ENCODE peak calls at places on chromosome 9, in seven cellular contexts. F is T47D, P is HCT116, O is SK-N-SH, G is K562, Q is GM12878, K is H1. L is an unnamed sample.
A peak's percentile ranks its signal among the peaks of the same experiment; 100 is the strongest.

GRCh38 chr9:129610193-129610472 is 10.8 kb downstream of the C9orf50 start:
- DNase-seq in K (no peak), P (no peak), Q (no peak), O (peak; percentile 77), G (no peak), F (no peak), L (no peak)

GRCh38 chr9:120877276-120878034 is 467 bp upstream of the PHF19 start:
- DNase-seq in O (peak; percentile 95), K (no peak), P (no peak), G (peak; percentile 98), Q (no peak), F (peak; percentile 83), L (peak; percentile 54)

GRCh38 chr9:106752581-106752980 is 110.4 kb upstream of the ZNF462 start:
- DNase-seq in F (no peak), K (no peak), O (no peak), Q (no peak), G (no peak), P (no peak), L (no peak)

GRCh38 chr9:125966959-125967711 is 220.0 kb downstream of the PBX3 start:
- DNase-seq in O (no peak), G (no peak), K (no peak), Q (no peak), F (no peak), P (no peak), L (no peak)

GRCh38 chr9:114258218-114258617 is 64.7 kb upstream of the ORM1 start:
- DNase-seq in K (no peak), F (no peak), Q (no peak), O (no peak), P (no peak), G (no peak), L (no peak)

GRCh38 chr9:87678650-87679355 is 47.1 kb upstream of the CTSL start:
- DNase-seq in Q (no peak), F (peak; percentile 70), O (peak; percentile 84), P (peak; percentile 55), G (peak; percentile 69), K (no peak), L (peak; percentile 64)

GRCh38 chr9:14314929-14315753 is 1.2 kb upstream of the NFIB start:
- DNase-seq in P (no peak), K (no peak), O (peak; percentile 91), F (peak; percentile 95), Q (no peak), G (peak; percentile 78), L (peak; percentile 38)

GRCh38 chr9:109467936-109468335 is 30.2 kb downstream of the PTPN3 start:
- DNase-seq in F (no peak), K (no peak), Q (no peak), P (no peak), O (no peak), G (no peak), L (no peak)

GRCh38 chr9:91151014-91151740 is 210.5 kb downstream of the AUH start:
- DNase-seq in P (no peak), O (no peak), G (no peak), F (no peak), K (no peak), Q (peak; percentile 72), L (no peak)

GRCh38 chr9:134620751-134621557 is 20.6 kb upstream of the COL5A1 start:
- DNase-seq in P (no peak), G (peak; percentile 14), F (no peak), Q (no peak), O (no peak), K (no peak), L (no peak)

GRCh38 chr9:70435948-70436347 is 21.5 kb upstream of the KLF9 start:
- DNase-seq in G (no peak), F (no peak), O (no peak), K (no peak), Q (no peak), P (no peak), L (no peak)

GRCh38 chr9:95772320-95773060 is 103.0 kb upstream of the ERCC6L2 start:
- DNase-seq in O (no peak), G (no peak), F (no peak), P (no peak), Q (no peak), K (peak; percentile 29), L (peak; percentile 49)

GRCh38 chr9:126777733-126778132 is 27.1 kb upstream of the ZBTB43 start:
- DNase-seq in G (no peak), Q (no peak), F (peak; percentile 61), O (no peak), K (peak; percentile 21), P (no peak), L (no peak)

GRCh38 chr9:71761938-71762353 is 6.4 kb downstream of the CEMIP2 start:
- DNase-seq in F (peak; percentile 24), G (peak; percentile 47), K (no peak), P (no peak), Q (no peak), O (no peak), L (no peak)

GRCh38 chr9:8736805-8737204 is 937.2 kb upstream of the DMAC1 start:
- DNase-seq in G (no peak), P (no peak), F (no peak), O (no peak), K (no peak), Q (no peak), L (no peak)

GRCh38 chr9:18071651-18072060 is 402.3 kb upstream of the ADAMTSL1 start:
- DNase-seq in P (no peak), K (no peak), F (no peak), G (no peak), O (no peak), Q (no peak), L (no peak)

GRCh38 chr9:18067553-18068120 is 406.3 kb upstream of the ADAMTSL1 start:
- DNase-seq in P (no peak), O (no peak), G (no peak), K (no peak), F (no peak), Q (no peak), L (no peak)

GRCh38 chr9:18077941-18078678 is 395.8 kb upstream of the ADAMTSL1 start:
- DNase-seq in O (no peak), G (no peak), F (no peak), Q (no peak), P (no peak), K (no peak), L (no peak)

GRCh38 chr9:18075253-18075977 is 398.5 kb upstream of the ADAMTSL1 start:
- DNase-seq in P (no peak), K (no peak), Q (no peak), G (no peak), F (peak; percentile 13), O (no peak), L (no peak)

GRCh38 chr9:18072967-18073366 is 401.0 kb upstream of the ADAMTSL1 start:
- DNase-seq in K (no peak), P (no peak), Q (no peak), G (no peak), O (no peak), F (no peak), L (no peak)
- TF ChIP-seq JUND in K (no peak), P (no peak), Q (no peak), G (no peak), O (no peak), F (no peak), L (no peak)

GRCh38 chr9:128231638-128232568 is 28.7 kb downstream of the DNM1 start:
- DNase-seq in O (no peak), Q (no peak), F (no peak), G (peak; percentile 58), K (no peak), P (no peak), L (no peak)
- TF ChIP-seq JUND in O (no peak), Q (no peak), F (no peak), G (peak; percentile 29), K (no peak), P (no peak), L (no peak)

DNA sequence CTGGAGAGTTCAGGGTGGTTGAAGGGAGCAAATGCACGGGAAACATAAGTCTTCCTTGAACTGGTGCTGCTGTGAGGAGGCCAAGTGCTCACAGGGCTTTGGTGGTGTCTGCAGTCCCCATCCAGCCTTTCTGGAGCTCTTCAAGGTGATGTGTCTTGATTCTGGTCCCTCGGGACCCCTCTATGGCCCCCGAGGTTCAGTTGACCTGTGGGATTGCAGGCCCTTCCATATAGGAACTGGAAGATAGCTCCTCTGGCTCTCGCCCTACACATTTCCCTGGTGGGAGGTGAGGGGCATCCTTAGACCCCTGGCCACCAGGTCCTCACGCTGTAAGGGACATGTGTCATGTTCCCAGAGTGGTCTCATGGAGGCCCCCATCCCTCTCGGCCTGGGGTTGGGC is 191.8 kb downstream of the GADD45G start:
- DNase-seq in F (no peak), Q (no peak), G (no peak), K (no peak), P (no peak), O (no peak), L (no peak)
- TF ChIP-seq JUND in F (no peak), Q (no peak), G (no peak), K (no peak), P (no peak), O (no peak), L (no peak)

GRCh38 chr9:4596165-4596922 is 65.8 kb upstream of the PLPP6 start:
- DNase-seq in P (no peak), O (no peak), F (no peak), Q (peak; percentile 5), K (no peak), G (no peak), L (no peak)
- TF ChIP-seq JUND in P (no peak), O (no peak), F (no peak), Q (no peak), K (no peak), G (no peak), L (no peak)

GRCh38 chr9:19976226-19976625 is 187.4 kb upstream of the SLC24A2 start:
- DNase-seq in O (no peak), K (no peak), F (no peak), P (no peak), G (no peak), Q (no peak), L (no peak)

GRCh38 chr9:19969721-19970120 is 180.9 kb upstream of the SLC24A2 start:
- DNase-seq in F (no peak), O (no peak), K (no peak), Q (no peak), G (no peak), P (no peak), L (no peak)

GRCh38 chr9:19975499-19975898 is 186.7 kb upstream of the SLC24A2 start:
- DNase-seq in F (no peak), Q (no peak), G (no peak), O (no peak), P (no peak), K (no peak), L (no peak)
- TF ChIP-seq JUND in F (no peak), Q (no peak), G (no peak), O (no peak), P (no peak), K (no peak), L (no peak)

L was measured in HepG2.